ENCODE peak calls at places on chromosome 7, in seven cellular contexts. M is GM23248, K is heart left ventricle, N is left ventricle myocardium inferior, F is OCI-LY7, V is mesendoderm, B is astrocyte. P is an unnamed sample.

GRCh38 chr7:88306590-88307048 is at the start of gene STEAP4:
- DNase-seq in M (peak; percentile 77), K (peak; percentile 86), N (peak; percentile 83), F (no peak), V (peak; percentile 80), B (peak; percentile 44), P (peak; percentile 21)

GRCh38 chr7:44066494-44067063 is 1.2 kb upstream of the PGAM2 start:
- DNase-seq in M (no peak), K (no peak), N (no peak), F (no peak), V (no peak), B (no peak), P (no peak)

GRCh38 chr7:4951903-4952636 is 6.9 kb downstream of the MMD2 start:
- DNase-seq in M (peak; percentile 48), K (no peak), N (no peak), F (peak; percentile 53), V (peak; percentile 45), B (peak; percentile 2), P (no peak)

GRCh38 chr7:1432411-1433082 is 26.7 kb downstream of the MICALL2 start:
- DNase-seq in M (peak; percentile 62), K (peak; percentile 68), N (peak; percentile 69), F (peak; percentile 69), V (peak; percentile 55), B (no peak), P (no peak)

GRCh38 chr7:116500071-116500853 is 724 bp downstream of the CAV2 start:
- DNase-seq in M (peak; percentile 69), K (peak; percentile 67), N (peak; percentile 37), F (no peak), V (peak; percentile 79), B (peak; percentile 75), P (no peak)

GRCh38 chr7:6228363-6228762 is 44.1 kb downstream of the CYTH3 start:
- DNase-seq in M (peak; percentile 35), K (no peak), N (no peak), F (no peak), V (no peak), B (no peak), P (no peak)

GRCh38 chr7:80648201-80648600 is 9.8 kb downstream of the CD36 start:
- DNase-seq in M (no peak), K (no peak), N (no peak), F (no peak), V (no peak), B (no peak), P (no peak)

GRCh38 chr7:154884348-154884920 is 118.5 kb downstream of the PAXIP1 start:
- DNase-seq in M (no peak), K (no peak), N (no peak), F (no peak), V (no peak), B (no peak), P (no peak)

GRCh38 chr7:137715546-137715945 is 131.2 kb downstream of the DGKI start:
- DNase-seq in M (peak; percentile 76), K (no peak), N (no peak), F (no peak), V (no peak), B (peak; percentile 49), P (no peak)

GRCh38 chr7:92425311-92425947 is 21.9 kb upstream of the GATAD1 start:
- DNase-seq in M (peak; percentile 33), K (no peak), N (no peak), F (no peak), V (no peak), B (no peak), P (no peak)
- H3K4me3 ChIP-seq in M (peak overlapping the region; percentile 69), K (no peak overlapping the region), N (no peak overlapping the region), F (no peak overlapping the region), V (no peak overlapping the region), B (no peak overlapping the region), P (no peak overlapping the region)

DNA sequence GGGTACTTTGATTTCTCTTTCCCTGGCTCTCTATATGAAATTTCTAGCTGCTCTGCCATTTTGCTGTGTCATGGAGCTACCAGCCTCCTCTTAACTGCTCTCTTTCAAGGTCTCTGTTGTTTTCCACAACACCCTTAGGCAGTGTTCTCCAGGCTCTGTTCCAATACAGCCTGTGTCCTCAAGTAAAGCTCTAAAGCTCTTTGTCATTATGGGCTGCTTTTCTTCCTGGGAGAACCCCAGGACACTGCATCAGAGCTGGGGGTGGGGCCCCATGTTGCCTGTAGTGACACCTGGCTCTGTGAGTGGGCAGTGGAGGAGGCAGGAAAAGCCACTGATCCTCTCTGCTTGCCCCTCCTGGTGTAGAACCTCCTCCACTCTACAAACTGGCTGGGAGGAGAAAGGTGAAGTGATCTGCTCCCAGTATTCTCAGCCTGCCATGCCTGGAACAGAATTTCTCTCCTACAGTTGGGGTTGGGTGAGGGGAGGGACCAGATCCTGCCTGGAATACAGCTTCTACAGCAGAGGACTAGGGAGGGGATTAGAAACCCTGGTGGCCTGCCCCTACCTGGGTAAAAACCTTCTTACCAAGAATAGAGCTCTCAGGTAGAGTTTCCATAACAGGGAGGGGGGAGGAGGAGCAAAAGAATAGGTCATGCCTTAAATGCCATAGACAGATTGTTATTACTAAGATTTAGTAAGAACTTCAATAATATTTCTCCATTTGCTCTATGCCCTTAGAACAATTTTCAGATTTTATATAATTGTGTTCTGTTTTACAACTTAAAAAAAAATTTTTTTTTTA is 33.7 kb upstream of the TSPAN33 start:
- DNase-seq in M (no peak), K (no peak), N (no peak), F (no peak), V (peak; percentile 87), B (no peak), P (no peak)
- H3K27ac ChIP-seq in M (no peak overlapping the region), K (no peak overlapping the region), N (no peak overlapping the region), F (no peak overlapping the region), V (no peak overlapping the region), B (no peak overlapping the region), P (no peak overlapping the region)

GRCh38 chr7:151347200-151347599 is 5.6 kb downstream of the NUB1 start:
- DNase-seq in M (no peak), K (no peak), N (no peak), F (no peak), V (no peak), B (no peak), P (no peak)

GRCh38 chr7:151351027-151351426 is 9.4 kb downstream of the NUB1 start:
- DNase-seq in M (no peak), K (no peak), N (no peak), F (peak; percentile 69), V (peak; percentile 54), B (no peak), P (no peak)

GRCh38 chr7:151351967-151352366 is 10.4 kb downstream of the NUB1 start:
- DNase-seq in M (no peak), K (no peak), N (no peak), F (peak; percentile 37), V (no peak), B (no peak), P (no peak)

GRCh38 chr7:151348970-151349369 is 7.4 kb downstream of the NUB1 start:
- DNase-seq in M (no peak), K (no peak), N (no peak), F (peak; percentile 29), V (no peak), B (no peak), P (no peak)

GRCh38 chr7:151349507-151349853 is 7.9 kb downstream of the NUB1 start:
- DNase-seq in M (no peak), K (no peak), N (no peak), F (peak; percentile 59), V (no peak), B (no peak), P (no peak)
- H3K4me3 ChIP-seq in M (no peak overlapping the region), K (no peak overlapping the region), N (peak overlapping the region; percentile 56), F (peak overlapping the region; percentile 62), V (no peak overlapping the region), B (no peak overlapping the region), P (no peak overlapping the region)

GRCh38 chr7:37445800-37446199 is 2.9 kb downstream of the ELMO1 start:
- DNase-seq in M (no peak), K (no peak), N (no peak), F (no peak), V (no peak), B (no peak), P (no peak)
- H3K27ac ChIP-seq in M (no peak overlapping the region), K (no peak overlapping the region), N (peak overlapping the region; percentile 97), F (no peak overlapping the region), V (no peak overlapping the region), B (no peak overlapping the region), P (peak overlapping the region; percentile 83)

DNA sequence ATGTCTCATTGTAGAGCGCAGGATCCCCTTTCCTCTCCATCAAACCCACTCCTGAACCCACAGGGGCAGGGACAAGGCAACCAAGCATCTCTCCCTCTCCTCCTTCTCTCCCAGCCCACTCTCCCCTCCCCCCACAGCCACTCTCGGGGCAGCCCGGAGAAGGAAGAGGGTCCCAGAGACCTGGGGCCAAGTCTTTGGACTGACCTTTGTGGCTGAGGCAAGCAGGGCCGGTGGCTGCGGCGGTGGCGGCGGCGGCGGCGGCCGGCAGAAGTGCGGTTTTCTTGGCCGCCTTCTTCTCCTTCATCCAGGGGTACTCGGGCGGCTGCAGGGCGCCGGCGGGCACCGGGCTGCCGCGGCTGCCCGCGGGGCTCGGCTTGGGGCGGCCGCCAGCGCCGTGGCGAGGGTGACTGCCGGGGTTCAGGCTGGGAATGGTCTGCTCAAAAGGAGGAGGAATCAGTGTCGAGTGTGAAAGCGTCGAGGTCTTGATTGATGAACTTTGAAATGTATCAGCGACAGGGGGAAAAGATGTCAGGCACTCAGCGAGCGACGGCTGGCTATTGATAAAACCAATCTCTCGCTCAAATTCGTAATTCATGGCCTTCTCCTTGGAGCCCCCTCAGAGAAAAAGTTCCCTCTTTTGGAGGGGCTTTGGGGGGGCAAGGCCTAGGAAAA is 441 bp downstream of the HOXA2 start:
- DNase-seq in M (no peak), K (no peak), N (no peak), F (no peak), V (no peak), B (peak; percentile 36), P (no peak)
- H3K4me3 ChIP-seq in M (no peak overlapping the region), K (no peak overlapping the region), N (peak overlapping the region; percentile 48), F (no peak overlapping the region), V (no peak overlapping the region), B (peak overlapping the region; percentile 50), P (no peak overlapping the region)

DNA sequence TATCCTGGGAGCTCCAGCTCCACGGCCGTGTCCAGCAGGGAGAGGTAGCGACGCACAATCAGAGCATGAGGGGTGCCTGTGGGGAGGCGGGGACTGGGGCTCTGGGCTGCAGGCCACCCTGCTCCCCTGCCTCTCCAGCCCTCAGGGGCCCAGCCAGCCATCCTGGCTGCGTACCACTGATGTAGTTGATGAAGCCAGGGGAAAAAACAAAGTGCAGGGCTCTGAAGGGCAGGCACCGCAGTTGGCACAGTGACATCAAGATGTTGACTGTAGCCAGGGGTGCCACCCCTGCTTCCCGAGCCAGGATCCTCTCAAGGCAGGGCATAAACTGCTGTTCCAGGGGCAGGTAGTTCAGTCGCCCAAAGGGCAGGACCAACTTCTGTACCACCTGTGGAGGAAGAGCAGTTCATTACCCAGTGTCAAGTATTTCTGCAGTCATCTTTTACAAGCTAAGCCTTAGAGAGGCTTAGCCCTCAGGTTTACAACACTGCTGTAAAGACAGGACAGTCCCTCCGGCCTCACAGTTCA is 2.8 kb downstream of the FASTK start:
- DNase-seq in M (peak; percentile 64), K (no peak), N (no peak), F (no peak), V (no peak), B (no peak), P (no peak)
- H3K27ac ChIP-seq in M (peak overlapping the region; percentile 40), K (no peak overlapping the region), N (peak overlapping the region; percentile 68), F (peak overlapping the region; percentile 2), V (no peak overlapping the region), B (no peak overlapping the region), P (no peak overlapping the region)

P was measured in dorsolateral prefrontal cortex.